ENCODE peak calls at places on chromosomes 11 and 22, in six cellular contexts. M, Q, E, V, P and F are unnamed samples.

GRCh38 chr11:78808903-78809302 is 234.2 kb upstream of the NARS2 start:
- DNase-seq in M (no peak), Q (no peak), E (no peak), V (no peak), P (no peak), F (peak; percentile 25)

GRCh38 chr22:29932121-29932520 is 49.1 kb downstream of the MTMR3 start:
- DNase-seq in M (no peak), Q (no peak), E (no peak), V (no peak), P (no peak), F (no peak)

GRCh38 chr11:73178092-73178539 is 36.0 kb upstream of the FCHSD2 start:
- DNase-seq in M (no peak), Q (peak; percentile 86), E (peak; percentile 80), V (peak; percentile 60), P (peak; percentile 86), F (peak; percentile 94)

GRCh38 chr11:36352919-36353318 is 56.8 kb downstream of the PRR5L start:
- DNase-seq in M (no peak), Q (no peak), E (peak; percentile 76), V (no peak), P (no peak), F (no peak)

GRCh38 chr11:68273056-68273738 is 1.4 kb upstream of the C11orf24 start:
- DNase-seq in M (no peak), Q (no peak), E (no peak), V (no peak), P (no peak), F (no peak)

GRCh38 chr22:48709453-48709852 is 1118.2 kb downstream of the BRD1 start:
- DNase-seq in M (no peak), Q (no peak), E (no peak), V (no peak), P (no peak), F (no peak)

GRCh38 chr11:13970986-13971385 is 8.5 kb downstream of the SPON1 start:
- DNase-seq in M (peak; percentile 61), Q (peak; percentile 30), E (no peak), V (no peak), P (no peak), F (no peak)

GRCh38 chr11:125345706-125346561 is 150.1 kb downstream of the FEZ1 start:
- DNase-seq in M (peak; percentile 1), Q (peak; percentile 65), E (no peak), V (peak; percentile 15), P (peak; percentile 77), F (peak; percentile 72)

GRCh38 chr11:67301951-67302516 is 1.3 kb upstream of the SSH3 start:
- DNase-seq in M (peak; percentile 73), Q (peak; percentile 34), E (peak; percentile 18), V (no peak), P (peak; percentile 64), F (no peak)

GRCh38 chr11:1411301-1411700 is 21.6 kb downstream of the BRSK2 start:
- DNase-seq in M (no peak), Q (no peak), E (no peak), V (no peak), P (peak; percentile 94), F (no peak)

GRCh38 chr11:66418168-66418985 is 2.5 kb upstream of the NPAS4 start:
- DNase-seq in M (peak; percentile 44), Q (peak; percentile 90), E (peak; percentile 55), V (peak; percentile 12), P (peak; percentile 71), F (peak; percentile 73)